ENCODE peak calls at places on chromosomes 7 and 10, in five cellular contexts. N is HepG2, G is K562, W is GM12878, A is H1. J is an unnamed sample.

GRCh38 chr10:33115720-33116119 is 157.7 kb upstream of the ITGB1 start:
- DNase-seq in A (no peak), G (no peak), W (no peak), N (no peak), J (no peak)

GRCh38 chr10:50514995-50515394 is 108.8 kb downstream of the SGMS1 start:
- DNase-seq in N (no peak), W (no peak), A (no peak), G (no peak), J (no peak)

GRCh38 chr7:152336754-152337368 is 98.9 kb downstream of the KMT2C start:
- DNase-seq in G (no peak), A (no peak), W (no peak), N (peak), J (peak)

GRCh38 chr7:75856562-75856961 is 22.3 kb upstream of the RHBDD2 start:
- DNase-seq in A (no peak), G (no peak), N (no peak), W (no peak), J (no peak)

GRCh38 chr7:3229904-3230470 is 71.1 kb upstream of the SDK1 start:
- DNase-seq in N (no peak), A (no peak), W (no peak), G (no peak), J (no peak)

GRCh38 chr10:84089162-84089561 is 50.1 kb upstream of the GHITM start:
- DNase-seq in N (no peak), G (no peak), W (no peak), A (no peak), J (no peak)

GRCh38 chr10:117107280-117107679 is 30.8 kb downstream of the VAX1 start:
- DNase-seq in G (no peak), N (no peak), W (no peak), A (no peak), J (no peak)

GRCh38 chr7:17952387-17952786 is 12.1 kb upstream of the SNX13 start:
- DNase-seq in G (no peak), A (no peak), W (peak), N (no peak), J (no peak)

GRCh38 chr10:30435068-30435422 is 1.1 kb downstream of the MAP3K8 start:
- DNase-seq in N (no peak), G (no peak), W (no peak), A (no peak), J (no peak)

GRCh38 chr7:85000973-85001372 is 185.9 kb downstream of the SEMA3D start:
- DNase-seq in N (no peak), W (no peak), A (no peak), G (no peak), J (no peak)

GRCh38 chr10:82212753-82213152 is 337.8 kb downstream of the NRG3 start:
- DNase-seq in A (no peak), G (no peak), W (no peak), N (no peak), J (no peak)

GRCh38 chr7:343227-343822 is 53.4 kb downstream of the FOXL3 start:
- DNase-seq in G (peak), N (peak), A (no peak), W (no peak), J (no peak)

GRCh38 chr7:134502972-134503371 is 24.4 kb upstream of the AKR1B10 start:
- DNase-seq in N (no peak), W (no peak), G (no peak), A (no peak), J (no peak)

GRCh38 chr10:124449170-124450009 is 445 bp downstream of the NKX1-2 start:
- DNase-seq in W (no peak), A (no peak), N (no peak), G (no peak), J (no peak)

GRCh38 chr7:74051629-74052410 is 23.8 kb downstream of the ELN start:
- DNase-seq in G (peak), N (peak), A (no peak), W (no peak), J (peak)

GRCh38 chr10:3666525-3667302 is 118.3 kb downstream of the KLF6 start:
- DNase-seq in W (no peak), A (no peak), G (no peak), N (no peak), J (no peak)

GRCh38 chr7:155467846-155468821 is 10.2 kb downstream of the EN2 start:
- DNase-seq in G (no peak), N (no peak), A (no peak), W (no peak), J (no peak)

GRCh38 chr7:7510814-7511213 is 24.9 kb downstream of the COL28A1 start:
- DNase-seq in G (no peak), W (no peak), N (no peak), A (no peak), J (no peak)

GRCh38 chr7:127995157-127995865 is 35.9 kb downstream of the LRRC4 start:
- DNase-seq in W (no peak), A (no peak), G (no peak), N (no peak), J (no peak)

DNA sequence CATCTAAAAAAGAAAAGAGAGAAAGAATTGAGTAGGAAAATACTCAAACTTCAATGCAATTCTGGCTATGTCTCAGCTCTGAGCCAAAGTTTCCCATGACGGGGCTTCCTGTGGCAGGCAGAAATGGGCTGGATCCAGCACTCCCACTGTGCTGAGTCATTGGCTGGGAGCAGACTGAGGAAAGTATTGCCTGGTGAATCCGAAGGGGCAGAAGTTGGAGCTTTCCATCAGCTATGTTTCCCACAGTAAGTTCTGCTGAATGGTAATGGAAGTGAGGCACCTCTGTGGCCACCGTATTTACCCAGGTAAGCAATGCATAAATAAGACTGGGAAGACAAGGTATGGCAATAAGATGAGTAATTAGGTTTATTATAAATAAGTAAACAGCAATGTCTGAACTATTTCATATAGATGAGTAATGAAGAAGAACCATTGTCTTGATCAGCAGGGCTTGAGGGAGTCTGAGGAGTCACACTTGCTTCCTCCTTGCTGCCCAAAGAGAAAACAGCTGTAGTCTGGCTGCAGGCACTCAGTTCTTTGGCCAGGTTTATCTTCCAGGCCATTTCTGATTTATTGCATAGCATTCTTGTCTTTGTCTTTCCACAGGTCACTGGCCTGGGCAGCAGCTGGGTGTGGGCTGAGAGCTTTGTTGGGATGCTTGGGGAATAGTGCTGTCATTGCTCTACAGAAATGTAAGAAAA is 255.3 kb downstream of the DNAJB9 start:
- DNase-seq in W (no peak), N (no peak), G (no peak), A (no peak), J (peak)
- TF ChIP-seq SP1 in W (no peak), N (no peak), G (no peak), A (no peak), J (no peak)

GRCh38 chr7:142859411-142859810 is 4.5 kb downstream of the EPHB6 start:
- DNase-seq in W (no peak), A (no peak), N (no peak), G (no peak), J (no peak)
- H3K9ac ChIP-seq in W (no peak), A (no peak), N (no peak), G (no peak), J (no peak)

DNA sequence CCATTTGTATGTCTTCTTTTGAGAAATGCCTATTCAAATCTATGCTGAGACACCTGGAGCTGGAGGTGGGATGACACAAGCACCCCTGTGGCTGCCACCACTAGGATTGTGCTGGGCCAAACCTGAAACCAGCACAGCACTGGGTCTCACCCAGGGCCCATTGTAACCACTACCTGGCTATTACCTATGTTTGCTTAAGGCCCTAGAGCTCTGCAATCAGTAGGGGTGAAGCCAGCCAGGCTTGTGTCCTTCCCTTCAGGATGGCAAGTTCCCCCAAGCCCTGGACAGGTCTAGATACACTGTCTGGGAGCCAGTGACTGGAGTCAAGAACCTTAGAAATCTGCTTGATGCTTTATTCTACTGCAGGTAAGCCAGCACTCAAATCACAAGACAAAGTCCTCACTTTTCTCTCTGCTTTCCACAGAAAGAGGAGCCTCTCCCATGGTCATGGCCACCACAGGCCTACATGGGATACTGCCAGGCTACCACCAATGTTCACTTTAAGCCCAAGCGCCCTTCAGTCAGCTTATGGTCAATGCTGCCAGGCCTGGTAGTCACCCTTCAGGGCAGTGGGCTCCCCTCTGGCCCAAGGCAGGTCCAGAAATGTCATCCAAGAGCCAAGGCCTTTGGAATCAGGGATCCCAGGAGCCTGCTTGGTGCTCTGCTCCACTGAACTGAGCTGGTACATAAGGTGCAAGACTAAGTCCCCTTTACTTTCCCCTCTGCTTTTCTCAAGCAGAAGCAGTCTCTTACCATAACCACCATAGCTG is 105.3 kb downstream of the BMS1 start:
- DNase-seq in G (no peak), A (no peak), W (no peak), N (no peak), J (no peak)
- TF ChIP-seq SP1 in G (no peak), A (no peak), W (no peak), N (no peak), J (no peak)

GRCh38 chr10:79981673-79982485 is 33.0 kb upstream of the SFTPD start:
- DNase-seq in G (no peak), N (peak), W (no peak), A (peak), J (peak)
- H3K9ac ChIP-seq in G (no peak), N (no peak), W (no peak), A (peak), J (peak)

GRCh38 chr10:71458387-71458786 is 61.7 kb downstream of the CDH23 start:
- DNase-seq in W (no peak), N (no peak), A (no peak), G (no peak), J (no peak)

GRCh38 chr10:71457908-71458307 is 61.2 kb downstream of the CDH23 start:
- DNase-seq in G (no peak), A (no peak), W (no peak), N (no peak), J (no peak)

GRCh38 chr10:71460615-71461014 is 63.9 kb downstream of the CDH23 start:
- DNase-seq in G (no peak), A (no peak), W (no peak), N (no peak), J (no peak)

GRCh38 chr10:71461457-71461856 is 64.7 kb downstream of the CDH23 start:
- DNase-seq in N (no peak), W (no peak), G (no peak), A (no peak), J (no peak)

GRCh38 chr10:71459513-71459912 is 62.8 kb downstream of the CDH23 start:
- DNase-seq in W (no peak), N (no peak), A (no peak), G (no peak), J (no peak)
- TF ChIP-seq SP1 in W (no peak), N (no peak), A (no peak), G (no peak), J (no peak)

DNA sequence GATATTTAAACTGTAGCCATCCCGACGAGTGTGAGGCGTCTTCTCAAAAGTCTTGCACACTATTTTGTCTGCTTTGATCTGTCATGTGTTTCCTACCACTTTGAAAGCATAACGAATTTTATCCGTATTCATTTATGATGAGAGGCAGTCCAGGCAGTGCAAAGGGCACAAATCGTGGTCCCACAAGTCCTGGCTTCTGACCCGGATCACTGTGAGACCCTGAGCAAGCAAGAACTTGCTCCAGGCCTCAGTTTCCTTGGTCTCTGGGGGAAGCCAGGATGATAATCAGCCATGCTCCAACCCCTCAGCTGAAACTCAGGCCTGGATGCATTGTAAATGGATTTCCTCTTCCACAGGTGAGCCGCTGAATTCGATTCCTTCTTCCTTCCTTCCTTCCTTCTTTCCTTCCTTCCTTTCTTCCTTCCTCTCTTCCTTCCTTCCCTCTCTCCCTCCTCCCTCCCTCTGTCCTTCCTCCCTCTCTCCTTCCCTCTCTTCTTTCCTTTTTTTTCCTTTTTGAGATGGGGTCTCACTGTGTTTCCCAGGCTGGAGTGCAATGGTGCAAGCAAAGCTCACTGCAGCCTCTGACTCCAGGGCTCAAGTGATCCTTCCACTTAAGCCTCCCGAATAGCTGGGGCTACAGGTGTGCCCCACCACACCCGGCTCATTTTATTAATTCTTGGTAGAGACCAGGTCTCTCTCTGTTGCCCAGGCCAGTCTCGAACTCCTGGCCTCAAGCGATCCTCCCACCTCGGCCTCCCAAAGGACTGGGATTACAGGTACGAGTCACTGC is 18.4 kb upstream of the ZKSCAN1 start:
- DNase-seq in G (no peak), W (no peak), A (no peak), N (no peak), J (no peak)
- H3K9ac ChIP-seq in G (no peak), W (no peak), A (no peak), N (peak), J (no peak)

DNA sequence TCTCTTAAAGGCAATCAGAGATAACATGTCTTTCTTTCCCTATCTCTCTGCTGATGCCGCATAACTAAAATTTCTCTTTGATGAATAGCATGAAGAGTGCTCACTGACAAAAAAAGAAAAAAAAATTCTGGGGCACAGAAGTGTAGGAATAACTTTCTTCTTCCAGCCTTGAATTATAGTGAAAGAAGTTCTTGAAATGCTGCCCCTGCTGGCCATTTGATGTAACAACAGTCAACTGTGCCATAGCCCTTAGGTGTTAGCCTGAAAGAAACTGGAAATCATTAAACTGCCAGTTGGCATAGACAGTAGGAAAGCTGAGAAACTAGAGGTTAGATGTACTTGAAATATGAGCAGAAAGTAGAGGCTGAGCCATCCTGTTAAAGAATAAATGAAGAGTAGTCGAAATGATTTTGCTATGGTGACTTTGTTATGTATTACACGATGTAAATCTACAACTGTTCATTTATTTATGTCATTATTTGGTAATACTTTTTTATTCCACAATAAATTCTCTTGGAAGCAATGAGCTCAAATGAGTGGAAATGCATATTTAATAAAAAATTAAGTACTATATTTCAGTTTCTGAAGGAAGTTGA is 48.3 kb upstream of the FAM171A1 start:
- DNase-seq in W (no peak), N (peak), G (peak), A (no peak), J (peak)
- TF ChIP-seq SP1 in W (no peak), N (no peak), G (no peak), A (no peak), J (no peak)

GRCh38 chr10:20005638-20006037 is 189.4 kb downstream of the PLXDC2 start:
- DNase-seq in G (no peak), A (no peak), N (no peak), W (no peak), J (no peak)

GRCh38 chr10:20006169-20006870 is 190.1 kb downstream of the PLXDC2 start:
- DNase-seq in N (no peak), G (no peak), W (no peak), A (no peak), J (no peak)

GRCh38 chr10:20007426-20007825 is 191.2 kb downstream of the PLXDC2 start:
- DNase-seq in G (no peak), A (no peak), W (no peak), N (no peak), J (no peak)

GRCh38 chr10:20002657-20003056 is 186.4 kb downstream of the PLXDC2 start:
- DNase-seq in N (no peak), A (no peak), W (no peak), G (no peak), J (no peak)

DNA sequence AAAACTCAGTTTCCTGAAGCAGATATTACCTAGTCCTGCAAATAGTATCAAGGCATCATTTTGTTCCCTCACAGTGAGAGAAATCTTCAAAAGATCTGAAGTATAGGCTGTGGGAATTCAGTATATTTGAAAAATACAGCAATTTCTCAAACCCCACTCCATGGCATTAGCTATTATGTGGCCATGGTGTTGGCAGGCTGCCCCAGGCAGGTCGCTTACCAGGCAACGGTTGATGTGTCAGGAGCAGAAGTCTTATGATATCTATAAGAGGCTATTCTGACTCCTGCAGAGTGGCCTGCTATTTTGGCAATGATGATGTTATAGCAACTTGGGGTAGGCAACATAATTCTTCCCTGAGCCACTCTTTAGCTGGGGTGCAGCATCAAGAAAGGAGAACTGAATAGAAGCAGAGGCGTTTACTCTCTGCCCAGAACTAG is 187.9 kb downstream of the PLXDC2 start:
- DNase-seq in A (no peak), N (no peak), G (no peak), W (peak), J (no peak)
- H3K9ac ChIP-seq in A (no peak), N (no peak), G (no peak), W (peak), J (no peak)

GRCh38 chr10:58645762-58646161 is 133.1 kb downstream of the BICC1 start:
- DNase-seq in W (no peak), N (no peak), A (no peak), G (no peak), J (no peak)
- TF ChIP-seq SP1 in W (no peak), N (no peak), A (no peak), G (no peak), J (no peak)

DNA sequence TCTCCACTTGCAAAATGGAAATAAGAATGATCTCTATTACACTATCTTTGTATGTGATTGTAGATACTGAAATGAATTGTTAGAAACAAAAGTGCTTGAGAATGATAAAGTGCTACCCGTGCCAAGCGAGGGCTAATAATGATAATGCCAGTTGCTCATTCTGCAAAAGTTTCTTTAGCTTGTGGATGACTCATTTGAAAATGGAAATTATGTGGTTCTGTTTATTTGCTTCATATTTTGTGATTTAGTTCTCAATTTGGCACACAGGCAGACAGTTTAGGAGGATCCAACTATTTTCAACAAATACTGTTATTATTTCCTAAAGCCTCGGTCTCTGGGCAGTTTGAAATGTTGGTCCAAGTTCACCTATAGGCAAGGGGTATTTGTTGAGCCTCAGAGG is 285.2 kb upstream of the HABP2 start:
- DNase-seq in G (no peak), W (no peak), N (no peak), A (no peak), J (no peak)
- H3K9ac ChIP-seq in G (no peak), W (no peak), N (no peak), A (no peak), J (no peak)

J was measured in HCT116.